ENCODE peak calls at places on chromosomes 2 and 18, in five cellular contexts. S is breast epithelium, P is NCI-H1105 treated with DMSO at 0.1 percent for 48 hours, A is NCI-H2081, U is Daoy. J is an unnamed sample.

GRCh38 chr2:240906141-240906910 is at the start of gene CROCC2:
- DNase-seq in S (no peak), P (no peak), A (no peak), U (no peak), J (no peak)

GRCh38 chr2:64344999-64345576 is 108.9 kb upstream of the LGALSL start:
- DNase-seq in S (no peak), P (no peak), A (no peak), U (no peak), J (no peak)

GRCh38 chr2:48313036-48313877 is 216.7 kb upstream of the STON1 start:
- DNase-seq in S (no peak), P (no peak), A (no peak), U (no peak), J (no peak)

GRCh38 chr18:63314062-63314790 is 5.3 kb downstream of the BCL2 start:
- DNase-seq in S (no peak), P (no peak), A (no peak), U (no peak), J (no peak)

GRCh38 chr18:41695441-41695840 is 259.6 kb upstream of the PIK3C3 start:
- DNase-seq in S (no peak), P (no peak), A (no peak), U (no peak), J (no peak)

GRCh38 chr2:18987592-18988073 is 370.8 kb downstream of the OSR1 start:
- DNase-seq in S (peak), P (peak), A (no peak), U (peak), J (peak)

GRCh38 chr18:67483952-67484351 is 32.6 kb downstream of the DSEL start:
- DNase-seq in S (no peak), P (no peak), A (no peak), U (no peak), J (no peak)

GRCh38 chr2:96085541-96086355 is 30.6 kb downstream of the ADRA2B start:
- DNase-seq in S (peak), P (no peak), A (no peak), U (no peak), J (peak)

GRCh38 chr18:3451989-3452749 is 2.2 kb downstream of the TGIF1 start:
- DNase-seq in S (peak), P (no peak), A (no peak), U (peak), J (peak)

GRCh38 chr2:227503433-227504406 is 31.8 kb downstream of the AGFG1 start:
- DNase-seq in S (no peak), P (no peak), A (no peak), U (peak), J (peak)

GRCh38 chr2:21453728-21454127 is 330.0 kb downstream of the TDRD15 start:
- DNase-seq in S (no peak), P (no peak), A (no peak), U (no peak), J (no peak)

GRCh38 chr2:219157396-219157795 is 3.2 kb downstream of the NHEJ1 start:
- DNase-seq in S (no peak), P (no peak), A (no peak), U (no peak), J (no peak)

GRCh38 chr2:179915395-179915992 is 54.1 kb upstream of the ZNF385B start:
- DNase-seq in S (no peak), P (no peak), A (no peak), U (no peak), J (no peak)

GRCh38 chr2:32652555-32653209 is 24.8 kb downstream of the TTC27 start:
- DNase-seq in S (no peak), P (peak), A (peak), U (no peak), J (no peak)

GRCh38 chr18:59087391-59087790 is 52.3 kb upstream of the SEC11C start:
- DNase-seq in S (no peak), P (no peak), A (no peak), U (no peak), J (no peak)

GRCh38 chr2:205850611-205851010 is 168.3 kb downstream of the NRP2 start:
- DNase-seq in S (no peak), P (no peak), A (no peak), U (no peak), J (no peak)

GRCh38 chr2:162084561-162084960 is 10.5 kb upstream of the DPP4 start:
- DNase-seq in S (no peak), P (no peak), A (no peak), U (no peak), J (no peak)

GRCh38 chr2:218981390-218982311 is 3.3 kb downstream of the FEV start:
- DNase-seq in S (no peak), P (peak), A (no peak), U (peak), J (no peak)

GRCh38 chr2:130332271-130333073 is 10.2 kb upstream of the IMP4 start:
- DNase-seq in S (peak), P (peak), A (peak), U (peak), J (peak)

GRCh38 chr18:59701272-59701671 is 4.0 kb upstream of the CCBE1 start:
- DNase-seq in S (no peak), P (no peak), A (no peak), U (no peak), J (no peak)

GRCh38 chr2:233707979-233708644 is 4.6 kb upstream of the UGT1A5 start:
- DNase-seq in S (no peak), P (no peak), A (no peak), U (peak), J (no peak)

GRCh38 chr2:223949241-223949640 is 4.1 kb upstream of the WDFY1 start:
- DNase-seq in S (no peak), P (no peak), A (no peak), U (no peak), J (no peak)

GRCh38 chr2:138147796-138148195 is 183.5 kb downstream of the HNMT start:
- DNase-seq in S (no peak), P (peak), A (no peak), U (no peak), J (no peak)

GRCh38 chr2:28287261-28287915 is 105.3 kb upstream of the FOSL2 start:
- DNase-seq in S (no peak), P (no peak), A (no peak), U (no peak), J (no peak)

GRCh38 chr18:55633032-55633431 is 45.0 kb upstream of the TCF4 start:
- DNase-seq in S (no peak), P (no peak), A (no peak), U (no peak), J (no peak)

GRCh38 chr2:47595690-47596089 is 187.3 kb upstream of the MSH6 start:
- DNase-seq in S (no peak), P (no peak), A (no peak), U (no peak), J (no peak)